ENCODE peak calls at places on chromosomes 16 and 17, in seven cellular contexts. One of them, this sample, is unnamed. For H3K9me2 and H3K4me1, the result is how much of the 10 kb centered on the place peaks cover.

GRCh38 chr17:61385869-61386245 is 13.8 kb upstream of the TBX2 start:
- DNase-seq in PC-9: no peak
- DNase-seq in hepatocyte: no peak
- DNase-seq in MM.1S: no peak
- DNase-seq in PC-3: peak
- DNase-seq in OCI-LY7: no peak
- DNase-seq in SK-N-SH: no peak
- DNase-seq in this sample: peak

GRCh38 chr16:2497116-2497630 is 16.6 kb upstream of the ATP6V0C start:
- DNase-seq in PC-9: peak
- DNase-seq in MM.1S: no peak
- DNase-seq in OCI-LY7: no peak
- DNase-seq in SK-N-SH: peak
- DNase-seq in PC-3: no peak
- DNase-seq in hepatocyte: no peak
- DNase-seq in this sample: peak

GRCh38 chr16:23432176-23433128 is 20.5 kb downstream of the COG7 start:
- DNase-seq in OCI-LY7: peak
- DNase-seq in SK-N-SH: peak
- DNase-seq in MM.1S: peak
- DNase-seq in PC-3: no peak
- DNase-seq in hepatocyte: no peak
- DNase-seq in PC-9: no peak
- DNase-seq in this sample: no peak

GRCh38 chr17:43092891-43093290 is 32.3 kb downstream of the BRCA1 start:
- DNase-seq in PC-9: no peak
- DNase-seq in OCI-LY7: no peak
- DNase-seq in MM.1S: no peak
- DNase-seq in PC-3: no peak
- DNase-seq in SK-N-SH: no peak
- DNase-seq in hepatocyte: no peak
- DNase-seq in this sample: peak

GRCh38 chr17:15409721-15410247 is 57.6 kb downstream of the CDRT4 start:
- DNase-seq in OCI-LY7: no peak
- DNase-seq in hepatocyte: no peak
- DNase-seq in SK-N-SH: no peak
- DNase-seq in PC-3: peak
- DNase-seq in MM.1S: no peak
- DNase-seq in PC-9: no peak
- DNase-seq in this sample: peak

GRCh38 chr17:44233582-44233981 is 14.1 kb upstream of the UBTF start:
- DNase-seq in hepatocyte: no peak
- DNase-seq in OCI-LY7: no peak
- DNase-seq in SK-N-SH: no peak
- DNase-seq in PC-3: no peak
- DNase-seq in MM.1S: no peak
- DNase-seq in PC-9: no peak
- DNase-seq in this sample: no peak

GRCh38 chr16:66355526-66355925 is 11.0 kb upstream of the CDH5 start:
- DNase-seq in OCI-LY7: no peak
- DNase-seq in MM.1S: no peak
- DNase-seq in hepatocyte: no peak
- DNase-seq in SK-N-SH: no peak
- DNase-seq in PC-9: no peak
- DNase-seq in PC-3: no peak
- DNase-seq in this sample: no peak

GRCh38 chr16:85173981-85174751 is 61.9 kb upstream of the CIBAR2 start:
- DNase-seq in PC-3: peak
- DNase-seq in OCI-LY7: no peak
- DNase-seq in SK-N-SH: peak
- DNase-seq in MM.1S: no peak
- DNase-seq in PC-9: peak
- DNase-seq in hepatocyte: peak
- DNase-seq in this sample: peak

GRCh38 chr17:1010086-1010450 is 13.1 kb downstream of the TIMM22 start:
- DNase-seq in SK-N-SH: no peak
- DNase-seq in PC-9: no peak
- DNase-seq in PC-3: no peak
- DNase-seq in hepatocyte: no peak
- DNase-seq in MM.1S: no peak
- DNase-seq in OCI-LY7: no peak
- DNase-seq in this sample: no peak

GRCh38 chr16:12027091-12027490 is 50.6 kb downstream of the SNX29 start:
- DNase-seq in PC-9: peak
- DNase-seq in hepatocyte: no peak
- DNase-seq in MM.1S: peak
- DNase-seq in PC-3: peak
- DNase-seq in SK-N-SH: peak
- DNase-seq in OCI-LY7: peak
- DNase-seq in this sample: no peak

GRCh38 chr17:59754547-59754946 is 47.1 kb downstream of the VMP1 start:
- DNase-seq in PC-3: peak
- DNase-seq in OCI-LY7: no peak
- DNase-seq in MM.1S: no peak
- DNase-seq in SK-N-SH: no peak
- DNase-seq in PC-9: peak
- DNase-seq in hepatocyte: peak
- DNase-seq in this sample: peak

GRCh38 chr17:59752922-59753321 is 45.5 kb downstream of the VMP1 start:
- DNase-seq in hepatocyte: no peak
- DNase-seq in MM.1S: no peak
- DNase-seq in OCI-LY7: no peak
- DNase-seq in PC-3: no peak
- DNase-seq in PC-9: no peak
- DNase-seq in SK-N-SH: no peak
- DNase-seq in this sample: no peak

GRCh38 chr17:59752446-59752845 is 45.0 kb downstream of the VMP1 start:
- DNase-seq in PC-3: no peak
- DNase-seq in SK-N-SH: no peak
- DNase-seq in MM.1S: no peak
- DNase-seq in OCI-LY7: no peak
- DNase-seq in hepatocyte: no peak
- DNase-seq in PC-9: no peak
- DNase-seq in this sample: peak

GRCh38 chr17:59753522-59754467 is 46.3 kb downstream of the VMP1 start:
- DNase-seq in PC-3: peak
- DNase-seq in PC-9: no peak
- DNase-seq in MM.1S: peak
- DNase-seq in OCI-LY7: peak
- DNase-seq in hepatocyte: peak
- DNase-seq in SK-N-SH: peak
- DNase-seq in this sample: peak

GRCh38 chr17:59751955-59752413 is 44.5 kb downstream of the VMP1 start:
- DNase-seq in PC-9: no peak
- DNase-seq in MM.1S: no peak
- DNase-seq in SK-N-SH: no peak
- DNase-seq in OCI-LY7: no peak
- DNase-seq in PC-3: no peak
- DNase-seq in hepatocyte: no peak
- DNase-seq in this sample: peak
- H3K9me2 ChIP-seq in PC-9: under half
- H3K9me2 ChIP-seq in MM.1S: under half
- H3K9me2 ChIP-seq in SK-N-SH: under half
- H3K9me2 ChIP-seq in OCI-LY7: under half
- H3K9me2 ChIP-seq in PC-3: under half
- H3K9me2 ChIP-seq in hepatocyte: under half
- H3K9me2 ChIP-seq in this sample: under half

GRCh38 chr17:36686123-36686669 is 84.8 kb downstream of the MRM1 start:
- DNase-seq in PC-3: peak
- DNase-seq in OCI-LY7: no peak
- DNase-seq in hepatocyte: no peak
- DNase-seq in MM.1S: no peak
- DNase-seq in SK-N-SH: no peak
- DNase-seq in PC-9: peak
- DNase-seq in this sample: no peak
- H3K4me1 ChIP-seq in PC-3: under half
- H3K4me1 ChIP-seq in OCI-LY7: under half
- H3K4me1 ChIP-seq in hepatocyte: under half
- H3K4me1 ChIP-seq in MM.1S: under half
- H3K4me1 ChIP-seq in SK-N-SH: under half
- H3K4me1 ChIP-seq in PC-9: under half
- H3K4me1 ChIP-seq in this sample: under half

GRCh38 chr17:45237686-45238085 is 16.0 kb downstream of the FMNL1 start:
- DNase-seq in MM.1S: no peak
- DNase-seq in PC-9: no peak
- DNase-seq in SK-N-SH: no peak
- DNase-seq in OCI-LY7: no peak
- DNase-seq in hepatocyte: no peak
- DNase-seq in PC-3: no peak
- DNase-seq in this sample: no peak

GRCh38 chr17:45234641-45235040 is 13.0 kb downstream of the FMNL1 start:
- DNase-seq in PC-3: peak
- DNase-seq in MM.1S: no peak
- DNase-seq in hepatocyte: no peak
- DNase-seq in OCI-LY7: peak
- DNase-seq in SK-N-SH: peak
- DNase-seq in PC-9: no peak
- DNase-seq in this sample: no peak

GRCh38 chr17:45235071-45236001 is 13.7 kb downstream of the FMNL1 start:
- DNase-seq in OCI-LY7: peak
- DNase-seq in PC-3: peak
- DNase-seq in SK-N-SH: peak
- DNase-seq in MM.1S: peak
- DNase-seq in PC-9: peak
- DNase-seq in hepatocyte: peak
- DNase-seq in this sample: peak

GRCh38 chr17:45238155-45238774 is 16.6 kb downstream of the FMNL1 start:
- DNase-seq in PC-9: no peak
- DNase-seq in MM.1S: no peak
- DNase-seq in hepatocyte: no peak
- DNase-seq in OCI-LY7: no peak
- DNase-seq in SK-N-SH: no peak
- DNase-seq in PC-3: no peak
- DNase-seq in this sample: no peak

DNA sequence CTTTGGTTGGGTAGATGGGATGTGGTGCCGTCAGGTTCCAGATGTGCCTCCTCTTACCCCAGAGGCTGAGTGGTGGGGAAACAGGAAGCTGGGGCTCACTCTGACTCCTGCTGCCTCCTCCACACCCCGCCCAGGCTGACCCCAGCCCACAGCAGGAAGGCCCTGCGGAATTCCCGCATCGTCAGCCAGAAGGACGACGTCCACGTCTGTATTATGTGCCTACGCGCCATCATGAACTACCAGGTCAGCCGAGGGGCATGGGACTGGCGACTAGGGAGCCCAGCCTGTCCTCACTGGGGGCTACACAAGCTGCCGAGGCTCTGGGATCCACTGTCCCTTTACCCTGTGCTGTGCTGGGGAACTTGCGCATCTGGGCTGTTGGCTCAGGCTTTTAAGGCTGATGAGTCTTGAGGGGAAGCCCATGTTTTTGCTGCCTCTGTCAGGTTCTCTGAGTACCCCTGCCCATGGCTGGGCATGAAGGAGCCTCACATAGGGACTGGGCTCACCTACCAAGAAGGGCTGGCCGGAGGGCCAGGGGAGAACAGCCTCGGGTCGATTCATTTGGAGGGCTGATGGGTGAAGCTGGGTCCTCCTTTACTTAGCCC is 14.4 kb downstream of the FMNL1 start:
- DNase-seq in SK-N-SH: no peak
- DNase-seq in OCI-LY7: no peak
- DNase-seq in hepatocyte: no peak
- DNase-seq in MM.1S: no peak
- DNase-seq in PC-9: no peak
- DNase-seq in PC-3: no peak
- DNase-seq in this sample: no peak
- H3K9me2 ChIP-seq in SK-N-SH: under half
- H3K9me2 ChIP-seq in OCI-LY7: under half
- H3K9me2 ChIP-seq in hepatocyte: under half
- H3K9me2 ChIP-seq in MM.1S: under half
- H3K9me2 ChIP-seq in PC-9: under half
- H3K9me2 ChIP-seq in PC-3: under half
- H3K9me2 ChIP-seq in this sample: under half

DNA sequence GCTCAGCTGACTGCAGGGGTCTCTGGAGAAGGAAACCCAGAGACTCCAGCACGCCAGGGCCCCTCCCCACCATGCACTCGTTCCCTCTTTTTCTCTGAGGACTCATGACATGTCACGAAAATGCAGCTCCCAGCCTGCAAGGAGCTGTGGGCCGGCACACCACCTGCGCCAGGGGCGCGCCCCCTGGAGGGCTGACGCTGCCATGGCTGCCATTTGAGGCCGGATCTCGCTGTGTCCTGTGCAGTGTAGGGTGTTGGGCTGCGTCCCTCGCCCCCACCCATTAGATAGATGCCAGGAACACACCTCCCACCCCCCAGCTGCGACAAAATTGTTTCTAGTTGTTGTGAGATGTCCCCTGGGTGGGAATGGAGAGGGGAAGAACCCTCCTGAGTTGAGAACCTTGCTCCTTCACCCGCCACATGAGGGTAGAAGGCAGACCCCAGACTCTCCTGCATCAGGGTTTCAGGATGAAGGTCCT is 8.2 kb downstream of the SYNGR2 start:
- DNase-seq in PC-3: peak
- DNase-seq in OCI-LY7: peak
- DNase-seq in MM.1S: peak
- DNase-seq in hepatocyte: peak
- DNase-seq in PC-9: no peak
- DNase-seq in SK-N-SH: peak
- DNase-seq in this sample: peak
- H3K4me1 ChIP-seq in PC-3: under half
- H3K4me1 ChIP-seq in OCI-LY7: half or more
- H3K4me1 ChIP-seq in MM.1S: half or more
- H3K4me1 ChIP-seq in hepatocyte: under half
- H3K4me1 ChIP-seq in PC-9: under half
- H3K4me1 ChIP-seq in SK-N-SH: under half
- H3K4me1 ChIP-seq in this sample: under half

DNA sequence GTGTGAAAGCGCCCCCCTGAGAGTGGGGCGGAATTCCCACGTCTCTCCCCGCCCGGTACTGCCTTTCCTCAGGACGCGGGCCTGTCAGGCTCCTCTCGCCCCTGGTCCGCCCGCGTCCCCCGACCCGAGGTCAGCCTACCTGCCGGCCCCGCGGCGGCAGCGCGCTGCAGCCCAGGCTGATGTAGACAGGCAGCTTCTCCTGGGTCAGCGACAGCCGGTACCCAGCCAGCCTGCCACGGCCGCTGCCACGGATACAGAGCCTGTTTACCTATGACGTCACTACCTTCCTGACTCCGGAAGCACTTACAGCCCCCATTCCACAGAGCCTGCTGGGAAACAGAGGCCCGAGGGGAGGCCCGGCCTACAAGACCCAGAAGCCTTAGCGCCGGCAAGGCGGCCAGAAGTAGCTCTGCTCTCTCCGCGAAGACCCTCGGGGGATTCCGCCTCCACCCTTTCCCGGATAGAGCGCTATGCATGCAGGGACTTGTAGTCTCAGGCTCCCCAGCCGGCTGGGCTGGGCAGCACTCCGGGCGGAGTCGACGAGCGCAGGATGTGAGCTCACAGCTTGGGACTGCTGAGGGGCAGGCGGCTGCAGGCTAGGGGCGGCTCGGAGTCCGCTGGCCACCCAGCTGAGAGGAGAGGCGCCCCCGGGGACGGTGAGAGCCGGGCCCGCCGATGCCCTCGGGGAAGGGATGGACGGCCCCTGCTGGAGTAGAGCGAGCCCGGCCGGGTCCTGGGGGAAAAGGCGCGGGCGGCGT is at the start of the genes IFT20 and TNFAIP1:
- DNase-seq in OCI-LY7: peak
- DNase-seq in PC-9: peak
- DNase-seq in SK-N-SH: peak
- DNase-seq in MM.1S: peak
- DNase-seq in hepatocyte: peak
- DNase-seq in PC-3: peak
- DNase-seq in this sample: peak
- H3K9me2 ChIP-seq in OCI-LY7: under half
- H3K9me2 ChIP-seq in PC-9: under half
- H3K9me2 ChIP-seq in SK-N-SH: under half
- H3K9me2 ChIP-seq in MM.1S: under half
- H3K9me2 ChIP-seq in hepatocyte: under half
- H3K9me2 ChIP-seq in PC-3: under half
- H3K9me2 ChIP-seq in this sample: under half

This sample was measured in GM23248.